ENCODE peak calls at places on chromosomes 4 and X, in four cellular contexts. D, Q, C and R are unnamed samples.

GRCh38 chr4:74166135-74166534 is 8.2 kb downstream of the MTHFD2L start:
- DNase-seq in D (no peak), Q (no peak), C (no peak), R (no peak)

GRCh38 chrX:53433651-53434639 is at the start of gene HSD17B10:
- DNase-seq in D (peak), Q (peak), C (peak), R (peak)

GRCh38 chrX:1521459-1521956 is 15.5 kb downstream of the P2RY8 start:
- DNase-seq in D (no peak), Q (peak), C (peak), R (peak)

GRCh38 chr4:140367738-140368137 is 5.7 kb upstream of the SCOC start:
- DNase-seq in D (no peak), Q (no peak), C (no peak), R (no peak)

GRCh38 chrX:153549807-153550206 is 32.4 kb downstream of the ATP2B3 start:
- DNase-seq in D (no peak), Q (no peak), C (no peak), R (no peak)

GRCh38 chr4:184389978-184390518 is 84.3 kb downstream of the IRF2 start:
- DNase-seq in D (no peak), Q (no peak), C (no peak), R (no peak)

GRCh38 chr4:67928547-67928946 is 34.7 kb downstream of the TMPRSS11A start:
- DNase-seq in D (no peak), Q (no peak), C (no peak), R (no peak)

GRCh38 chrX:20063716-20064351 is 52.9 kb downstream of the MAP7D2 start:
- DNase-seq in D (no peak), Q (no peak), C (no peak), R (peak)

GRCh38 chrX:11629593-11630211 is 36.0 kb downstream of the ARHGAP6 start:
- DNase-seq in D (no peak), Q (no peak), C (peak), R (no peak)

GRCh38 chr4:111641813-111642579 is 503.3 kb upstream of the FAM241A start:
- DNase-seq in D (peak), Q (peak), C (peak), R (peak)